ENCODE peak calls at places on chromosomes 5 and 9, in six cellular contexts. K is body of pancreas, Y is stomach, J is aorta, G is pancreas, W is ovary. M is an unnamed sample.

GRCh38 chr9:95124582-95125359 is 192.7 kb downstream of the FANCC start:
- DNase-seq in K (no peak), Y (no peak), J (no peak), G (no peak), W (no peak), M (no peak)

GRCh38 chr9:8872802-8873201 is 1073.2 kb upstream of the DMAC1 start:
- DNase-seq in K (no peak), Y (no peak), J (no peak), G (no peak), W (no peak), M (no peak)

GRCh38 chr5:150640311-150641005 is at the start of gene SYNPO:
- DNase-seq in K (peak), Y (peak), J (peak), G (peak), W (peak), M (peak)

GRCh38 chr5:129905467-129906176 is 1.4 kb downstream of the CHSY3 start:
- DNase-seq in K (no peak), Y (no peak), J (peak), G (peak), W (no peak), M (no peak)

GRCh38 chr9:132249123-132249522 is 87.3 kb downstream of the NTNG2 start:
- DNase-seq in K (peak), Y (peak), J (no peak), G (peak), W (no peak), M (peak)

GRCh38 chr5:168227973-168228615 is 63.4 kb upstream of the WWC1 start:
- DNase-seq in K (no peak), Y (no peak), J (no peak), G (no peak), W (no peak), M (no peak)

GRCh38 chr5:169258372-169259000 is 42.5 kb downstream of the SLIT3 start:
- DNase-seq in K (no peak), Y (no peak), J (no peak), G (no peak), W (no peak), M (no peak)

GRCh38 chr9:113656771-113657670 is 193.5 kb downstream of the RGS3 start:
- DNase-seq in K (no peak), Y (no peak), J (no peak), G (no peak), W (no peak), M (no peak)

GRCh38 chr9:4678679-4679267 is 596 bp upstream of the CDC37L1 start:
- DNase-seq in K (peak), Y (no peak), J (no peak), G (peak), W (no peak), M (no peak)

GRCh38 chr5:136191304-136192014 is 1.5 kb downstream of the SMIM32 start:
- DNase-seq in K (no peak), Y (no peak), J (no peak), G (no peak), W (no peak), M (no peak)

GRCh38 chr9:131722260-131722659 is 17.6 kb downstream of the RAPGEF1 start:
- DNase-seq in K (no peak), Y (no peak), J (peak), G (no peak), W (no peak), M (no peak)

GRCh38 chr9:98075332-98075805 is 18.8 kb downstream of the NANS start:
- DNase-seq in K (no peak), Y (peak), J (no peak), G (no peak), W (no peak), M (no peak)

GRCh38 chr9:92385953-92386352 is 18.4 kb downstream of the OGN start:
- DNase-seq in K (no peak), Y (no peak), J (no peak), G (no peak), W (no peak), M (no peak)

GRCh38 chr5:24633705-24634325 is 11.0 kb downstream of the CDH10 start:
- DNase-seq in K (peak), Y (no peak), J (no peak), G (no peak), W (no peak), M (no peak)

GRCh38 chr9:69303331-69303730 is 21.7 kb upstream of the ENTREP1 start:
- DNase-seq in K (no peak), Y (no peak), J (no peak), G (no peak), W (no peak), M (no peak)

GRCh38 chr9:27377811-27378345 is 80.9 kb upstream of the EQTN start:
- DNase-seq in K (no peak), Y (no peak), J (no peak), G (no peak), W (no peak), M (no peak)

GRCh38 chr5:134053840-134054338 is 49.1 kb upstream of the VDAC1 start:
- DNase-seq in K (no peak), Y (no peak), J (no peak), G (no peak), W (no peak), M (no peak)

GRCh38 chr5:80346055-80346454 is 26.3 kb downstream of the SPZ1 start:
- DNase-seq in K (peak), Y (no peak), J (no peak), G (no peak), W (no peak), M (no peak)

GRCh38 chr5:38782185-38782584 is 63.6 kb upstream of the OSMR start:
- DNase-seq in K (no peak), Y (no peak), J (no peak), G (no peak), W (no peak), M (no peak)

GRCh38 chr5:159877894-159878448 is 38.3 kb upstream of the ADRA1B start:
- DNase-seq in K (peak), Y (peak), J (no peak), G (no peak), W (peak), M (peak)

GRCh38 chr5:139660916-139661814 is 13.0 kb downstream of the CXXC5 start:
- DNase-seq in K (peak), Y (peak), J (peak), G (peak), W (peak), M (peak)

GRCh38 chr5:126471875-126472537 is 48.8 kb downstream of the GRAMD2B start:
- DNase-seq in K (no peak), Y (no peak), J (no peak), G (no peak), W (no peak), M (no peak)

GRCh38 chr5:124439609-124440008 is 306.8 kb downstream of the ZNF608 start:
- DNase-seq in K (no peak), Y (no peak), J (no peak), G (no peak), W (no peak), M (no peak)

GRCh38 chr5:124444147-124444775 is 302.2 kb downstream of the ZNF608 start:
- DNase-seq in K (no peak), Y (no peak), J (no peak), G (no peak), W (no peak), M (no peak)

GRCh38 chr5:124436294-124436693 is 310.1 kb downstream of the ZNF608 start:
- DNase-seq in K (no peak), Y (no peak), J (no peak), G (no peak), W (no peak), M (no peak)

GRCh38 chr5:124438390-124439380 is 307.8 kb downstream of the ZNF608 start:
- DNase-seq in K (no peak), Y (no peak), J (no peak), G (no peak), W (no peak), M (no peak)

GRCh38 chr5:124440471-124440870 is 306.0 kb downstream of the ZNF608 start:
- DNase-seq in K (no peak), Y (no peak), J (no peak), G (no peak), W (no peak), M (no peak)
- H3K27ac ChIP-seq in K (no peak), Y (no peak), J (no peak), G (no peak), W (no peak), M (no peak)

DNA sequence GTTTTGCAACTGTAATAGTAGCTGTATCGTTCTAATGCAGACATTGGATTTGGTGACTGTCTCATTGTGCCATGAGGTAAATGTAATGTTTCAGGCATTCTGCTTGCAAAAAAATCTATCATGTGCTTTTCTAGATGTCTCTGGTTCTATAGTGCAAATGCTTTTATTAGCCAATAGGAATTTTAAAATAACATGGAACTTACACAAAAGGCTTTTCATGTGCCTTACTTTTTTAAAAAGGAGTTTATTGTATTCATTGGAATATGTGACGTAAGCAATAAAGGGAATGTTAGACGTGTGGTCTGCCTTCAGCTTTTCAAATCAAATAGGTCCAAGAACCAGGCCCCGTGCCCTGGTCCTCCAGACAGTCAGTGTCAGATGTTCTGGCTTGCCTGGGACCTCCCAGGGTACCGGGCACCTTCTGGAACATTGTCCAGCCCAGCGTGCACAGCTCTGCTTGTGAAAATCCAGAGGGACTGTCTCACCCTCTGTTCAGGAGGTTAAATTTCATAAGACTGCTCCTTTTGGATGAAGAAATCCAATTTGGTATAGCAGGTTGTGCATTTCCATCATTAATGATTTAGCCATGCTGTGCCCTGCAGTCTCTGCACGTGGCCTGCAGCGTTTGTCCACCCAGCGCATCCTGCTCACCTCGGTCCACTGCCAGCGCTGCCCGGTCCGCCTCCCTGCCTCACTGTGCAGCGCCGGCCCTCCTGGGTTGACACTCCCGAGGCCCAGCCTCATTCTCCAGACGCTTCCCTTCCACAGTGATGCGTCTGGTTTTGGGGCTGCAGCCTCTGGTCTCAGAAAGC is 6.6 kb upstream of the AHRR start:
- DNase-seq in K (no peak), Y (no peak), J (no peak), G (no peak), W (no peak), M (no peak)
- H3K27ac ChIP-seq in K (no peak), Y (no peak), J (no peak), G (no peak), W (no peak), M (no peak)

GRCh38 chr5:73545403-73545779 is 20.0 kb downstream of the ANKRA2 start:
- DNase-seq in K (no peak), Y (no peak), J (no peak), G (no peak), W (no peak), M (no peak)
- H3K27ac ChIP-seq in K (no peak), Y (peak), J (no peak), G (no peak), W (no peak), M (peak)

GRCh38 chr5:180334176-180334575 is 19.0 kb downstream of the GFPT2 start:
- DNase-seq in K (no peak), Y (no peak), J (peak), G (no peak), W (no peak), M (no peak)

GRCh38 chr5:180332861-180333260 is 20.3 kb downstream of the GFPT2 start:
- DNase-seq in K (no peak), Y (no peak), J (no peak), G (no peak), W (no peak), M (no peak)

GRCh38 chr5:180334751-180335613 is 18.2 kb downstream of the GFPT2 start:
- DNase-seq in K (no peak), Y (no peak), J (peak), G (no peak), W (no peak), M (no peak)

GRCh38 chr5:180332051-180332517 is 21.1 kb downstream of the GFPT2 start:
- DNase-seq in K (peak), Y (no peak), J (peak), G (peak), W (no peak), M (no peak)

DNA sequence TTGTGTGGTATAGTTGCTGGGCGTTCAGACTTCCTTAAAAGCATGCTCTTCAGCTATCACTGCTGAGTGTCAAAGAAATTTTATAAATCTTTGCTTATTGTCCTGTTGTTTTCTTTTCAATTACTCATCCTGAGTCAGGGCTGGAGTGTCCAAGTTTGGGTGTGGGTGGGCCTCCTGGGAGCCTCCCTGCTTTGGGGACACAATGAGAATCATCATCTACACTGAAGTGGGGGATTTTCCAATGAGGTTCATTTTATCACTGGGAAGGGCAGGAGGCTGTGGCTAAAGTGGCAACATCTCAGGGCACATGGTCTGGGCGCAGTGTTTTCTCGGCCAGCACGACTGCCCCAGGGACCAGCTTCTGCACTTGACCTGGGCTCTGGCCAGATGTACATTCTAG is 19.5 kb downstream of the GFPT2 start:
- DNase-seq in K (no peak), Y (no peak), J (peak), G (no peak), W (no peak), M (no peak)
- H3K27ac ChIP-seq in K (no peak), Y (no peak), J (no peak), G (no peak), W (no peak), M (no peak)

GRCh38 chr5:13921573-13921972 is 22.9 kb downstream of the DNAH5 start:
- DNase-seq in K (no peak), Y (no peak), J (no peak), G (no peak), W (no peak), M (no peak)
- H3K27ac ChIP-seq in K (no peak), Y (no peak), J (no peak), G (no peak), W (no peak), M (no peak)

M was measured in lung.